ENCODE peak calls at places on chromosomes 2 and 18, in nine cellular contexts. Y is Kasumi-1; Q is adrenal gland; J is stimulated activated CD4-positive, alpha-beta T cell treated with anti-CD3 and anti-CD28 coated beads, Interleukin-12 subunit alpha, Interleukin-12 subunit beta, amount 100 ng/mL, for 24 hours; R is NCI-H1092; F is Right ventricle myocardium inferior; U is neural progenitor cell; V is AG04450; A is NCI-H1105. E is an unnamed sample.

GRCh38 chr18:46343456-46343855 is 239.3 kb downstream of the HAUS1 start:
- DNase-seq in R (no peak), F (no peak), Y (peak; percentile 23), J (no peak), Q (no peak), U (no peak), V (no peak), A (no peak), E (no peak)

GRCh38 chr2:74291891-74292621 is 51.2 kb downstream of the SLC4A5 start:
- DNase-seq in Q (no peak), R (no peak), Y (no peak), V (no peak), A (no peak), U (no peak), J (no peak), F (no peak), E (peak; percentile 54)

GRCh38 chr2:209074711-209075110 is 349.1 kb upstream of the MAP2 start:
- DNase-seq in U (no peak), Q (no peak), V (no peak), F (no peak), J (no peak), R (no peak), Y (no peak), A (no peak), E (no peak)

GRCh38 chr2:8312861-8313768 is 368.7 kb upstream of the ID2 start:
- DNase-seq in R (no peak), A (no peak), V (no peak), Q (no peak), U (peak; percentile 39), Y (peak; percentile 84), J (no peak), F (no peak), E (peak; percentile 21)

GRCh38 chr2:201965550-201965949 is 68.1 kb upstream of the FZD7 start:
- DNase-seq in R (no peak), A (no peak), V (no peak), U (no peak), Q (no peak), J (no peak), Y (no peak), F (no peak), E (no peak)

GRCh38 chr2:38751847-38752410 is 768 bp upstream of the SRSF7 start:
- DNase-seq in V (no peak), U (peak; percentile 68), R (peak; percentile 23), Y (peak; percentile 54), Q (no peak), A (no peak), F (no peak), J (peak; percentile 17), E (no peak)

GRCh38 chr18:582465-582864 is 2.3 kb downstream of the CETN1 start:
- DNase-seq in F (no peak), U (no peak), Q (no peak), J (no peak), V (no peak), R (no peak), A (no peak), Y (no peak), E (no peak)

GRCh38 chr2:164430166-164430783 is 191.0 kb downstream of the GRB14 start:
- DNase-seq in R (peak; percentile 29), U (peak; percentile 70), F (no peak), V (peak; percentile 4), Y (peak; percentile 89), J (no peak), Q (peak; percentile 20), A (peak; percentile 39), E (peak; percentile 21)

GRCh38 chr2:101083613-101084012 is 67.6 kb downstream of the TBC1D8 start:
- DNase-seq in Y (no peak), J (no peak), A (no peak), V (no peak), R (no peak), F (no peak), Q (no peak), U (no peak), E (no peak)

GRCh38 chr2:28336264-28336992 is 56.2 kb upstream of the FOSL2 start:
- DNase-seq in V (no peak), R (no peak), A (no peak), F (peak; percentile 50), Y (no peak), Q (no peak), U (no peak), J (no peak), E (no peak)